ENCODE peak calls at places on chromosomes 7 and 10, in eight cellular contexts. One of them, this sample, is unnamed.

GRCh38 chr10:97203220-97203619 is 17.5 kb upstream of the SLIT1 start:
- DNase-seq in hepatocyte: no peak
- DNase-seq in SJSA1: no peak
- DNase-seq in aorta: no peak
- DNase-seq in sigmoid colon: no peak
- DNase-seq in endothelial cell of umbilical vein: no peak
- DNase-seq in MM.1S: no peak
- DNase-seq in CD4-positive, alpha-beta T cell: no peak
- DNase-seq in this sample: no peak

GRCh38 chr10:44647877-44648542 is 263.1 kb upstream of the CXCL12 start:
- DNase-seq in hepatocyte: no peak
- DNase-seq in SJSA1: no peak
- DNase-seq in aorta: no peak
- DNase-seq in sigmoid colon: no peak
- DNase-seq in endothelial cell of umbilical vein: no peak
- DNase-seq in MM.1S: no peak
- DNase-seq in CD4-positive, alpha-beta T cell: no peak
- DNase-seq in this sample: peak; percentile 71

GRCh38 chr7:28183627-28184026 is 3.0 kb upstream of the JAZF1 start:
- DNase-seq in hepatocyte: no peak
- DNase-seq in SJSA1: no peak
- DNase-seq in aorta: no peak
- DNase-seq in sigmoid colon: no peak
- DNase-seq in endothelial cell of umbilical vein: no peak
- DNase-seq in MM.1S: no peak
- DNase-seq in CD4-positive, alpha-beta T cell: no peak
- DNase-seq in this sample: peak; percentile 36

GRCh38 chr7:78232806-78233205 is 434.2 kb downstream of the PHTF2 start:
- DNase-seq in hepatocyte: no peak
- DNase-seq in SJSA1: no peak
- DNase-seq in aorta: no peak
- DNase-seq in sigmoid colon: no peak
- DNase-seq in endothelial cell of umbilical vein: no peak
- DNase-seq in MM.1S: no peak
- DNase-seq in CD4-positive, alpha-beta T cell: no peak
- DNase-seq in this sample: no peak

GRCh38 chr7:100679927-100680588 is 6.5 kb downstream of the GNB2 start:
- DNase-seq in hepatocyte: no peak
- DNase-seq in SJSA1: no peak
- DNase-seq in aorta: no peak
- DNase-seq in sigmoid colon: peak; percentile 83
- DNase-seq in endothelial cell of umbilical vein: no peak
- DNase-seq in MM.1S: no peak
- DNase-seq in CD4-positive, alpha-beta T cell: no peak
- DNase-seq in this sample: no peak

GRCh38 chr10:15627617-15628196 is 92.0 kb downstream of the ITGA8 start:
- DNase-seq in hepatocyte: no peak
- DNase-seq in SJSA1: no peak
- DNase-seq in aorta: no peak
- DNase-seq in sigmoid colon: no peak
- DNase-seq in endothelial cell of umbilical vein: peak; percentile 35
- DNase-seq in MM.1S: no peak
- DNase-seq in CD4-positive, alpha-beta T cell: no peak
- DNase-seq in this sample: no peak

GRCh38 chr10:26946103-26946907 is 85.5 kb upstream of the ABI1 start:
- DNase-seq in hepatocyte: no peak
- DNase-seq in SJSA1: no peak
- DNase-seq in aorta: no peak
- DNase-seq in sigmoid colon: no peak
- DNase-seq in endothelial cell of umbilical vein: no peak
- DNase-seq in MM.1S: no peak
- DNase-seq in CD4-positive, alpha-beta T cell: no peak
- DNase-seq in this sample: no peak

GRCh38 chr10:113094114-113094486 is 144.1 kb downstream of the TCF7L2 start:
- DNase-seq in hepatocyte: no peak
- DNase-seq in SJSA1: no peak
- DNase-seq in aorta: no peak
- DNase-seq in sigmoid colon: no peak
- DNase-seq in endothelial cell of umbilical vein: peak; percentile 26
- DNase-seq in MM.1S: peak; percentile 8
- DNase-seq in CD4-positive, alpha-beta T cell: no peak
- DNase-seq in this sample: no peak

GRCh38 chr10:122740640-122741039 is 41.0 kb upstream of the C10orf120 start:
- DNase-seq in hepatocyte: no peak
- DNase-seq in SJSA1: no peak
- DNase-seq in aorta: no peak
- DNase-seq in sigmoid colon: no peak
- DNase-seq in endothelial cell of umbilical vein: no peak
- DNase-seq in MM.1S: no peak
- DNase-seq in CD4-positive, alpha-beta T cell: no peak
- DNase-seq in this sample: no peak

GRCh38 chr7:27205325-27206280 is 5.7 kb upstream of the HOXA13 start:
- DNase-seq in hepatocyte: no peak
- DNase-seq in SJSA1: no peak
- DNase-seq in aorta: no peak
- DNase-seq in sigmoid colon: no peak
- DNase-seq in endothelial cell of umbilical vein: no peak
- DNase-seq in MM.1S: no peak
- DNase-seq in CD4-positive, alpha-beta T cell: no peak
- DNase-seq in this sample: no peak

GRCh38 chr10:14971867-14972448 is 12.8 kb downstream of the MEIG1 start:
- DNase-seq in hepatocyte: no peak
- DNase-seq in SJSA1: no peak
- DNase-seq in aorta: no peak
- DNase-seq in sigmoid colon: no peak
- DNase-seq in endothelial cell of umbilical vein: peak; percentile 33
- DNase-seq in MM.1S: peak; percentile 46
- DNase-seq in CD4-positive, alpha-beta T cell: peak; percentile 36
- DNase-seq in this sample: no peak

GRCh38 chr7:19020062-19020461 is 97.4 kb downstream of the TWIST1 start:
- DNase-seq in hepatocyte: no peak
- DNase-seq in SJSA1: no peak
- DNase-seq in aorta: no peak
- DNase-seq in sigmoid colon: no peak
- DNase-seq in endothelial cell of umbilical vein: no peak
- DNase-seq in MM.1S: no peak
- DNase-seq in CD4-positive, alpha-beta T cell: no peak
- DNase-seq in this sample: no peak

GRCh38 chr7:117014673-117015133 is 61.4 kb downstream of the ST7 start:
- DNase-seq in hepatocyte: peak; percentile 74
- DNase-seq in SJSA1: no peak
- DNase-seq in aorta: peak; percentile 67
- DNase-seq in sigmoid colon: peak; percentile 77
- DNase-seq in endothelial cell of umbilical vein: peak; percentile 59
- DNase-seq in MM.1S: no peak
- DNase-seq in CD4-positive, alpha-beta T cell: no peak
- DNase-seq in this sample: no peak

GRCh38 chr7:117018713-117019112 is 65.4 kb downstream of the ST7 start:
- DNase-seq in hepatocyte: no peak
- DNase-seq in SJSA1: no peak
- DNase-seq in aorta: no peak
- DNase-seq in sigmoid colon: no peak
- DNase-seq in endothelial cell of umbilical vein: no peak
- DNase-seq in MM.1S: no peak
- DNase-seq in CD4-positive, alpha-beta T cell: no peak
- DNase-seq in this sample: no peak

GRCh38 chr7:117019287-117019686 is 66.0 kb downstream of the ST7 start:
- DNase-seq in hepatocyte: no peak
- DNase-seq in SJSA1: no peak
- DNase-seq in aorta: no peak
- DNase-seq in sigmoid colon: no peak
- DNase-seq in endothelial cell of umbilical vein: no peak
- DNase-seq in MM.1S: no peak
- DNase-seq in CD4-positive, alpha-beta T cell: no peak
- DNase-seq in this sample: no peak

GRCh38 chr7:117015258-117016184 is 62.2 kb downstream of the ST7 start:
- DNase-seq in hepatocyte: no peak
- DNase-seq in SJSA1: no peak
- DNase-seq in aorta: no peak
- DNase-seq in sigmoid colon: no peak
- DNase-seq in endothelial cell of umbilical vein: no peak
- DNase-seq in MM.1S: no peak
- DNase-seq in CD4-positive, alpha-beta T cell: no peak
- DNase-seq in this sample: no peak

DNA sequence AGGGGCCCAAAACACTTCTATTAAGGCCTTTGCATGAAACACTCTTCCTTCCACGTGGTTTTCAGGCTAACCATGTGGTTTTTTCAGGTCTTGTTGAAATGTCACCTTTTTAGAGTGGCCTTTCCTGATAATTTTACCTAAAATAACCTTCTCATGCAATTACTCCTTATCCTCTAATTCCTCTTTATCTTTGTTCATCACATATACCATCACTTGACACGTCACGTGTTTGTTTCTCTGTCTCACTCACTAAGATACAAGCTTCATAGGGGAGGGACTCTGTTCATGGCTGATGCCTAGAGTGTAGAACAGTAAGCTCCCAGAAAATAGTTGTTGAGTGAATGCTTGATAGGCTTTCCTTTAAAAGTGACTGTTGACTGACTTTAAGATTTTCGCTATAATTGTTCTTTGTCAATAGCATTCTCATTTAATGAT is 63.7 kb downstream of the ST7 start:
- DNase-seq in hepatocyte: no peak
- DNase-seq in SJSA1: no peak
- DNase-seq in aorta: no peak
- DNase-seq in sigmoid colon: no peak
- DNase-seq in endothelial cell of umbilical vein: no peak
- DNase-seq in MM.1S: no peak
- DNase-seq in CD4-positive, alpha-beta T cell: no peak
- DNase-seq in this sample: no peak
- H3K27ac ChIP-seq in hepatocyte: no peak overlapping the region
- H3K27ac ChIP-seq in SJSA1: no peak overlapping the region
- H3K27ac ChIP-seq in aorta: no peak overlapping the region
- H3K27ac ChIP-seq in sigmoid colon: no peak overlapping the region
- H3K27ac ChIP-seq in endothelial cell of umbilical vein: no peak overlapping the region
- H3K27ac ChIP-seq in MM.1S: no peak overlapping the region
- H3K27ac ChIP-seq in CD4-positive, alpha-beta T cell: no peak overlapping the region
- H3K27ac ChIP-seq in this sample: no peak overlapping the region

DNA sequence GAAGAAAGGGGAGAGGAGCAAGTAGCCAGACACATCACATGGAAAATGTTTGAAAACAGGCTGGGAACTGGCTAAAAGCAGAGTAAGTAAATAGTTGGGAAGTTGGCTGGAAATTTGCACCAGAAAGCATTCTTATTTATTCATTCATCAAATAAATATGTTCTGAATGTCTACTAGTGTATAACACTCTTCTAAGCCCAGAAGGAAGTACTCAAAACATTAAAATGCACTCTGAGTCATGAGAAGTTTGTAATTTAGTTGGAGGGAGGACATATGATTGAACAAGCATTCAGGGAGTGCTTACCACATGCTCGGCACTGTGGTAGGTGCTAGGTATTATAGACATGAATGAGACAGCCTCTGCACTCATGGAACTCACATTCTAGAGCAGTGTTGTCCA is 37.0 kb upstream of the CNNM1 start:
- DNase-seq in hepatocyte: peak; percentile 36
- DNase-seq in SJSA1: peak; percentile 51
- DNase-seq in aorta: no peak
- DNase-seq in sigmoid colon: no peak
- DNase-seq in endothelial cell of umbilical vein: no peak
- DNase-seq in MM.1S: no peak
- DNase-seq in CD4-positive, alpha-beta T cell: no peak
- DNase-seq in this sample: no peak
- H3K27ac ChIP-seq in hepatocyte: no peak overlapping the region
- H3K27ac ChIP-seq in SJSA1: peak overlapping the region; percentile 65
- H3K27ac ChIP-seq in aorta: no peak overlapping the region
- H3K27ac ChIP-seq in sigmoid colon: peak overlapping the region; percentile 74
- H3K27ac ChIP-seq in endothelial cell of umbilical vein: no peak overlapping the region
- H3K27ac ChIP-seq in MM.1S: no peak overlapping the region
- H3K27ac ChIP-seq in CD4-positive, alpha-beta T cell: no peak overlapping the region
- H3K27ac ChIP-seq in this sample: no peak overlapping the region

GRCh38 chr10:103657061-103657591 is 163.6 kb downstream of the NEURL1 start:
- DNase-seq in hepatocyte: no peak
- DNase-seq in SJSA1: no peak
- DNase-seq in aorta: no peak
- DNase-seq in sigmoid colon: no peak
- DNase-seq in endothelial cell of umbilical vein: no peak
- DNase-seq in MM.1S: no peak
- DNase-seq in CD4-positive, alpha-beta T cell: no peak
- DNase-seq in this sample: no peak

GRCh38 chr10:103660364-103661197 is 167.1 kb downstream of the NEURL1 start:
- DNase-seq in hepatocyte: no peak
- DNase-seq in SJSA1: peak; percentile 62
- DNase-seq in aorta: peak; percentile 66
- DNase-seq in sigmoid colon: peak; percentile 78
- DNase-seq in endothelial cell of umbilical vein: peak; percentile 22
- DNase-seq in MM.1S: no peak
- DNase-seq in CD4-positive, alpha-beta T cell: no peak
- DNase-seq in this sample: no peak

GRCh38 chr10:103654925-103655324 is 161.4 kb downstream of the NEURL1 start:
- DNase-seq in hepatocyte: no peak
- DNase-seq in SJSA1: no peak
- DNase-seq in aorta: no peak
- DNase-seq in sigmoid colon: no peak
- DNase-seq in endothelial cell of umbilical vein: no peak
- DNase-seq in MM.1S: no peak
- DNase-seq in CD4-positive, alpha-beta T cell: no peak
- DNase-seq in this sample: no peak

GRCh38 chr10:103659674-103660363 is 166.3 kb downstream of the NEURL1 start:
- DNase-seq in hepatocyte: peak; percentile 73
- DNase-seq in SJSA1: peak; percentile 84
- DNase-seq in aorta: peak; percentile 82
- DNase-seq in sigmoid colon: peak; percentile 92
- DNase-seq in endothelial cell of umbilical vein: peak; percentile 52
- DNase-seq in MM.1S: peak; percentile 70
- DNase-seq in CD4-positive, alpha-beta T cell: peak; percentile 22
- DNase-seq in this sample: peak; percentile 69

GRCh38 chr10:103658049-103658577 is 164.6 kb downstream of the NEURL1 start:
- DNase-seq in hepatocyte: no peak
- DNase-seq in SJSA1: no peak
- DNase-seq in aorta: no peak
- DNase-seq in sigmoid colon: no peak
- DNase-seq in endothelial cell of umbilical vein: no peak
- DNase-seq in MM.1S: no peak
- DNase-seq in CD4-positive, alpha-beta T cell: no peak
- DNase-seq in this sample: no peak
- H3K27ac ChIP-seq in hepatocyte: peak overlapping the region; percentile 71
- H3K27ac ChIP-seq in SJSA1: no peak overlapping the region
- H3K27ac ChIP-seq in aorta: no peak overlapping the region
- H3K27ac ChIP-seq in sigmoid colon: peak overlapping the region; percentile 96
- H3K27ac ChIP-seq in endothelial cell of umbilical vein: no peak overlapping the region
- H3K27ac ChIP-seq in MM.1S: no peak overlapping the region
- H3K27ac ChIP-seq in CD4-positive, alpha-beta T cell: no peak overlapping the region
- H3K27ac ChIP-seq in this sample: no peak overlapping the region

DNA sequence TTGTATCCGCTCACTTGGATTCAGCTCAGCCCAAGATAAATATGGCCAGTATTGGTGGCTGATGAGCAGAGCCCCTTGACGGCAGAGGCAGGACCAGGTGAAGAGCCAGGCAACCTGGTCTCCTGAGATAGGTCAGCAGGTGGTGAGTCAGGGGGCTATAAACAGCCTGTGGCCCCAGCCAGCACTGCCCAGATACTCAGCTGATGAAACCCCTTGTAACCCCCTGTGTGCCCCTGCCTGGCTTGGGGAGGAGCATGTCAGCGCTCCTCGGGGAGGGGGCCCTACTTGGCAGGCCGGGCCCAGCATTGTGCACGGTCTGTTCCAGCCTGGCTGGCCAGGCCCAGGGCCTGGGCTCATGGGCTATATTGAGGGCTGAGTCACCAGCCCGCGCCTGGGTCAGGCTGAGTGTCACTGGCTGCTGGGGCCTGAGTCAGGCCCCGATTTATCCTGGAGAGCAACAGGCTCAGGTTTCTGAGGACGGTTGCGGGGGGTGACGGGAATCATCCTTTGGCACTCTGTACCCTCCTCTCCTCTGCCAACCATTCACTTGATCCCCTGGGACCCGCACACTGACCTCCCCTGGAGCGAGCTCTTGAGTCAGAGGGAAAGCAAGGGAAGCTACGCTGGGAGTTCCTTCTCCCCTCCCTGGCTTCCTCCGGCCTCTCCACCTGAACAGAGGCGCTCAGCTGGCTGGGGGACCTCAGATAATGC is 2.8 kb upstream of the FLNC start:
- DNase-seq in hepatocyte: peak; percentile 74
- DNase-seq in SJSA1: peak; percentile 78
- DNase-seq in aorta: peak; percentile 77
- DNase-seq in sigmoid colon: peak; percentile 87
- DNase-seq in endothelial cell of umbilical vein: peak; percentile 14
- DNase-seq in MM.1S: no peak
- DNase-seq in CD4-positive, alpha-beta T cell: no peak
- DNase-seq in this sample: no peak
- H3K27ac ChIP-seq in hepatocyte: peak overlapping the region; percentile 89
- H3K27ac ChIP-seq in SJSA1: peak overlapping the region; percentile 45
- H3K27ac ChIP-seq in aorta: peak overlapping the region; percentile 63
- H3K27ac ChIP-seq in sigmoid colon: peak overlapping the region; percentile 98
- H3K27ac ChIP-seq in endothelial cell of umbilical vein: no peak overlapping the region
- H3K27ac ChIP-seq in MM.1S: no peak overlapping the region
- H3K27ac ChIP-seq in CD4-positive, alpha-beta T cell: no peak overlapping the region
- H3K27ac ChIP-seq in this sample: peak overlapping the region; percentile 90